ENCODE peak calls at places on chromosomes 4 and X, in five cellular contexts. One of them, this sample, is unnamed. For H3K27me3, the result is how much of the 10 kb centered on the place peaks cover.

GRCh38 chr4:153217440-153217839 is 13.2 kb downstream of the TRIM2 start:
- DNase-seq in neural progenitor cell: no peak
- DNase-seq in PC-3: no peak
- DNase-seq in IMR-90: no peak
- DNase-seq in fibroblast of lung: peak
- DNase-seq in this sample: peak

GRCh38 chrX:133786382-133786781 is 199.0 kb downstream of the GPC3 start:
- DNase-seq in neural progenitor cell: no peak
- DNase-seq in fibroblast of lung: no peak
- DNase-seq in PC-3: no peak
- DNase-seq in IMR-90: no peak
- DNase-seq in this sample: no peak

GRCh38 chr4:8185280-8185679 is 13.8 kb upstream of the SH3TC1 start:
- DNase-seq in PC-3: peak
- DNase-seq in fibroblast of lung: peak
- DNase-seq in neural progenitor cell: no peak
- DNase-seq in IMR-90: peak
- DNase-seq in this sample: peak

GRCh38 chr4:138734746-138735145 is 280.8 kb upstream of the NOCT start:
- DNase-seq in PC-3: no peak
- DNase-seq in neural progenitor cell: no peak
- DNase-seq in fibroblast of lung: peak
- DNase-seq in IMR-90: peak
- DNase-seq in this sample: peak

GRCh38 chrX:40734956-40735317 is 405 bp downstream of the MED14 start:
- DNase-seq in fibroblast of lung: peak
- DNase-seq in neural progenitor cell: no peak
- DNase-seq in IMR-90: no peak
- DNase-seq in PC-3: no peak
- DNase-seq in this sample: peak

GRCh38 chr4:135319685-135320084 is 1118.1 kb upstream of the PABPC4L start:
- DNase-seq in PC-3: peak
- DNase-seq in neural progenitor cell: peak
- DNase-seq in IMR-90: no peak
- DNase-seq in fibroblast of lung: peak
- DNase-seq in this sample: no peak

GRCh38 chr4:184983660-184984356 is 34.5 kb upstream of the HELT start:
- DNase-seq in PC-3: peak
- DNase-seq in neural progenitor cell: peak
- DNase-seq in fibroblast of lung: peak
- DNase-seq in IMR-90: peak
- DNase-seq in this sample: peak

GRCh38 chr4:21198683-21199082 is 498.4 kb downstream of the PACRGL start:
- DNase-seq in PC-3: no peak
- DNase-seq in fibroblast of lung: no peak
- DNase-seq in neural progenitor cell: no peak
- DNase-seq in IMR-90: no peak
- DNase-seq in this sample: no peak

GRCh38 chr4:186104114-186104894 is at the start of gene FAM149A:
- DNase-seq in neural progenitor cell: peak
- DNase-seq in fibroblast of lung: peak
- DNase-seq in PC-3: no peak
- DNase-seq in IMR-90: no peak
- DNase-seq in this sample: peak

GRCh38 chrX:20431486-20431885 is 164.8 kb upstream of the RPS6KA3 start:
- DNase-seq in neural progenitor cell: no peak
- DNase-seq in fibroblast of lung: peak
- DNase-seq in PC-3: no peak
- DNase-seq in IMR-90: no peak
- DNase-seq in this sample: no peak

GRCh38 chr4:115851918-115852766 is 738.7 kb upstream of the NDST4 start:
- DNase-seq in neural progenitor cell: peak
- DNase-seq in PC-3: peak
- DNase-seq in IMR-90: no peak
- DNase-seq in fibroblast of lung: no peak
- DNase-seq in this sample: peak

GRCh38 chr4:40750461-40751258 is 905 bp downstream of the NSUN7 start:
- DNase-seq in IMR-90: no peak
- DNase-seq in neural progenitor cell: peak
- DNase-seq in fibroblast of lung: peak
- DNase-seq in PC-3: peak
- DNase-seq in this sample: peak

GRCh38 chrX:79117078-79117477 is 27.4 kb upstream of the GPR174 start:
- DNase-seq in IMR-90: no peak
- DNase-seq in fibroblast of lung: no peak
- DNase-seq in PC-3: no peak
- DNase-seq in neural progenitor cell: no peak
- DNase-seq in this sample: no peak

GRCh38 chrX:107450823-107451509 is 1.5 kb downstream of the FRMPD3 start:
- DNase-seq in neural progenitor cell: peak
- DNase-seq in PC-3: no peak
- DNase-seq in fibroblast of lung: no peak
- DNase-seq in IMR-90: no peak
- DNase-seq in this sample: peak
- H3K27me3 ChIP-seq in neural progenitor cell: half or more
- H3K27me3 ChIP-seq in PC-3: under half
- H3K27me3 ChIP-seq in fibroblast of lung: under half
- H3K27me3 ChIP-seq in IMR-90: half or more
- H3K27me3 ChIP-seq in this sample: under half

DNA sequence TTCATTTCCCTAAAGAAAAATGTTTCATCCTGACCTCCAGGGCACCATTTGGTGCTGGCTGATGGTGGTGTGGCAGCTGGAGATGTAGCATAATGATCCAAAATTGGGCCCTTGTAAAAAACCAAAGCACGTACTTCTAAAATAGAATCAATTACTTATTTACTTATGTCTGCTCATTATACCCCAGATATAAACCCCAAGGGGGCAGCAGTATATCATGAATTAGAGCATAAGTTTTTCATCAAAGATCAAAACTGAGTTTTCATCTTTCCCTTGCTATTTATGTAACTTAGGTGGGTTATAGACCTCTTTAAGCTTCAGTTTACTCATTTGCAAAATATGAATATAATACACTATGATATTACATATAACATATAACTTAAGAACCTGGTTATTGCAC is 241.1 kb downstream of the TACR3 start:
- DNase-seq in neural progenitor cell: no peak
- DNase-seq in IMR-90: no peak
- DNase-seq in fibroblast of lung: peak
- DNase-seq in PC-3: peak
- DNase-seq in this sample: peak
- H3K4me3 ChIP-seq in neural progenitor cell: no peak
- H3K4me3 ChIP-seq in IMR-90: no peak
- H3K4me3 ChIP-seq in fibroblast of lung: no peak
- H3K4me3 ChIP-seq in PC-3: no peak
- H3K4me3 ChIP-seq in this sample: no peak

DNA sequence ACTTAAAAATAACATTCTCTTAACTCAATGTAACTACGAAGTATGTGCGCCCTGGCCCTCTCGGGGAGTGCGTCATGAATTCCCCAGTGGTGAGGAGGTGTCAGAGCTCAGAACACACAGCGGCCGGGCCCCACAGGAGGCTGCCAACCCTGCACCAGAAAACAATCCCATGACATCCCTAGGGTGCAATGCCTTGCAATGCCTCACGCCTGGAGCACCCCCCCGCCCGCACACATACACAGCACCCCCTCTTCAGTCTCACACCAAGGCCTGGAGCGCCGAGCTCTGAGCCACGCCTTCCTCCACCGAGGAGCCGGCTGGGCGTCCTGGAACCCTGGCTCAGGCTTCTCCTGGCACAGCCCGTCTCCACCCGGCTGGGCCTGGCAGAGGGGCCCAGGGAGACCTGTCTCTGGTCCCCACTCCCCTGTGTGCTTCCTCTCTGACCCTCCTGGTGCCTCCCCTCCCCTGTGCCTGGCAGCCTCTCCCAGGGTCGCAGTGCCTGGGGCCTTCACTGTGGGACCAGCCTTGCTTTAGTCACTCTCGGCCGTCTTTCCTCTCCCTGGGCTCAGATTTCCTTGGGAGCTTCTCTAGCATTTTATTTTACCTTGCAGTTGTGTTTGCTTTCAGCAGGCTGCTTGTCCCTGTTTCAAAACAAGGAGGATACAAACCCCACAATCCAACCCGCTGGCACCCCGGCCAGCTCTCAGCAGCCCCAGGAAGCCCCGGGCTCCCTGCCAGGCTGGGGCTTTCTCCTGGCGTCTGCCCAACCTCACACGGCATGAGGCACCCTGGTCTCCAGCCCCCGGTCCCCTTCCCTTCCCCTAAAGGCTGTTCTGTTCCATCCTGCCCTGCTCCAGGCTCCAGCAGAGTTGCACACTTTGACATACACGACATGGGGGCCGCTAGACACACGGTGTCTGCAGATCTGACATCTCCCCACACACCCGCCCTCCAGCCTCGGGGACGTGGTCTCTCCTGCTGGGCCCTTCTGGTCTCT is 108.0 kb upstream of the ADRA2C start:
- DNase-seq in neural progenitor cell: no peak
- DNase-seq in PC-3: no peak
- DNase-seq in IMR-90: peak
- DNase-seq in fibroblast of lung: peak
- DNase-seq in this sample: peak
- H3K4me2 ChIP-seq in neural progenitor cell: no peak
- H3K4me2 ChIP-seq in PC-3: no peak
- H3K4me2 ChIP-seq in IMR-90: no peak
- H3K4me2 ChIP-seq in fibroblast of lung: peak
- H3K4me2 ChIP-seq in this sample: no peak

GRCh38 chrX:31209005-31209612 is 137.3 kb upstream of the FTHL17 start:
- DNase-seq in fibroblast of lung: no peak
- DNase-seq in IMR-90: peak
- DNase-seq in neural progenitor cell: no peak
- DNase-seq in PC-3: no peak
- DNase-seq in this sample: no peak

GRCh38 chrX:31215277-31215815 is 143.5 kb upstream of the FTHL17 start:
- DNase-seq in fibroblast of lung: no peak
- DNase-seq in PC-3: no peak
- DNase-seq in neural progenitor cell: no peak
- DNase-seq in IMR-90: no peak
- DNase-seq in this sample: no peak

GRCh38 chrX:31213941-31214340 is 142.1 kb upstream of the FTHL17 start:
- DNase-seq in PC-3: peak
- DNase-seq in IMR-90: peak
- DNase-seq in fibroblast of lung: peak
- DNase-seq in neural progenitor cell: no peak
- DNase-seq in this sample: peak

GRCh38 chrX:31217111-31217510 is 145.3 kb upstream of the FTHL17 start:
- DNase-seq in neural progenitor cell: no peak
- DNase-seq in PC-3: no peak
- DNase-seq in fibroblast of lung: no peak
- DNase-seq in IMR-90: no peak
- DNase-seq in this sample: no peak

GRCh38 chrX:31212856-31213748 is 141.3 kb upstream of the FTHL17 start:
- DNase-seq in IMR-90: no peak
- DNase-seq in fibroblast of lung: no peak
- DNase-seq in neural progenitor cell: no peak
- DNase-seq in PC-3: no peak
- DNase-seq in this sample: no peak
- H3K27me3 ChIP-seq in IMR-90: under half
- H3K27me3 ChIP-seq in fibroblast of lung: under half
- H3K27me3 ChIP-seq in neural progenitor cell: under half
- H3K27me3 ChIP-seq in PC-3: under half
- H3K27me3 ChIP-seq in this sample: under half

This sample was measured in GM23248.